ENCODE peak calls at places on chromosomes 16 and 17, in six cellular contexts. R is AG04450; T is stimulated activated CD8-positive, alpha-beta memory T cell treated with anti-CD3 and anti-CD28 coated beads, Interleukin-12 subunit alpha, Interleukin-12 subunit beta, amount 100 ng/mL, for 1 hour; I is activated naive CD4-positive, alpha-beta T cell treated with anti-CD3 and anti-CD28 coated beads, Interleukin-2, amount 50 U/mL, for 72 hours; D is activated CD4-positive, alpha-beta T cell treated with anti-CD3 and anti-CD28 coated beads, Interleukin-2, amount 50 U/mL, for 1 hour; M is H54. A is an unnamed sample.

GRCh38 chr17:74442670-74443515 is 11.0 kb downstream of the GPRC5C start:
- DNase-seq in I (no peak), M (no peak), T (no peak), R (no peak), D (no peak), A (peak; percentile 91)

GRCh38 chr16:75244844-75245758 is 6.3 kb downstream of the BCAR1 start:
- DNase-seq in R (peak; percentile 96), D (no peak), I (no peak), T (no peak), M (peak; percentile 95), A (no peak)

GRCh38 chr17:76333673-76334505 is 19.8 kb downstream of the PRPSAP1 start:
- DNase-seq in R (no peak), M (no peak), T (no peak), I (no peak), D (no peak), A (no peak)

GRCh38 chr16:77359065-77359502 is 75.8 kb downstream of the ADAMTS18 start:
- DNase-seq in I (no peak), D (no peak), M (peak; percentile 30), R (no peak), T (no peak), A (no peak)

GRCh38 chr16:12171206-12171605 is 194.7 kb downstream of the SNX29 start:
- DNase-seq in M (no peak), R (peak; percentile 18), I (no peak), D (no peak), T (no peak), A (no peak)

GRCh38 chr17:2056221-2057129 is 1.6 kb downstream of the HIC1 start:
- DNase-seq in R (no peak), I (peak; percentile 73), T (no peak), M (no peak), D (peak; percentile 49), A (no peak)

GRCh38 chr16:79609861-79610260 is 9.3 kb upstream of the MAF start:
- DNase-seq in I (no peak), R (no peak), M (no peak), D (no peak), T (no peak), A (no peak)

GRCh38 chr17:43755389-43755875 is 3.2 kb downstream of the SOST start:
- DNase-seq in M (no peak), D (no peak), T (no peak), R (no peak), I (no peak), A (no peak)

GRCh38 chr17:66900126-66901010 is 64.1 kb upstream of the CACNG4 start:
- DNase-seq in M (no peak), R (no peak), D (no peak), I (no peak), T (no peak), A (peak; percentile 10)

GRCh38 chr17:2905697-2906595 is 109.7 kb downstream of the RAP1GAP2 start:
- DNase-seq in D (no peak), M (no peak), R (no peak), T (no peak), I (no peak), A (no peak)

GRCh38 chr16:71883849-71884638 is at the start of gene ZNF821:
- DNase-seq in I (peak; percentile 86), R (no peak), M (peak; percentile 73), D (peak; percentile 71), T (peak; percentile 38), A (peak; percentile 84)

A was measured in OCI-M1.